ENCODE peak calls at places on chromosome 5, in seven cellular contexts. V is H9, Y is astrocyte, K is SK-N-SH, U is hepatocyte, H is IMR-90, L is fibroblast of lung. E is an unnamed sample.

GRCh38 chr5:69444127-69444754 is 29.3 kb downstream of the MARVELD2 start:
- DNase-seq in K (no peak), L (no peak), V (no peak), H (no peak), U (peak), Y (peak), E (no peak)

GRCh38 chr5:2916076-2916682 is 164.7 kb upstream of the IRX2 start:
- DNase-seq in H (no peak), Y (no peak), V (no peak), K (no peak), L (no peak), U (no peak), E (no peak)

GRCh38 chr5:78776637-78777036 is 128.1 kb upstream of the LHFPL2 start:
- DNase-seq in V (no peak), U (no peak), K (no peak), H (no peak), L (no peak), Y (peak), E (peak)

GRCh38 chr5:143239877-143240518 is 163.5 kb downstream of the NR3C1 start:
- DNase-seq in U (no peak), V (no peak), H (peak), Y (no peak), K (no peak), L (peak), E (no peak)

GRCh38 chr5:42870882-42871418 is 59.3 kb upstream of the SELENOP start:
- DNase-seq in L (no peak), Y (no peak), U (peak), K (no peak), V (no peak), H (no peak), E (peak)

GRCh38 chr5:58842851-58843250 is 260.0 kb downstream of the RAB3C start:
- DNase-seq in Y (no peak), L (peak), V (no peak), K (no peak), U (no peak), H (peak), E (peak)

GRCh38 chr5:9869616-9870288 is 239.6 kb upstream of the TAS2R1 start:
- DNase-seq in L (peak), V (no peak), K (no peak), Y (peak), U (no peak), H (peak), E (peak)

GRCh38 chr5:172311605-172312004 is 28.0 kb upstream of the UBTD2 start:
- DNase-seq in U (no peak), V (no peak), Y (no peak), L (no peak), K (no peak), H (no peak), E (no peak)

GRCh38 chr5:42564689-42565356 is 141.6 kb downstream of the GHR start:
- DNase-seq in H (no peak), U (no peak), V (no peak), L (no peak), K (no peak), Y (no peak), E (peak)

GRCh38 chr5:111774525-111774924 is 17.5 kb upstream of the NREP start:
- DNase-seq in L (peak), H (peak), Y (peak), V (peak), U (peak), K (no peak), E (peak)

GRCh38 chr5:26647781-26648180 is 390.6 kb downstream of the CDH9 start:
- DNase-seq in U (no peak), H (no peak), V (no peak), K (no peak), L (no peak), Y (no peak), E (no peak)

GRCh38 chr5:9196403-9197224 is 349.3 kb downstream of the SEMA5A start:
- DNase-seq in K (no peak), Y (peak), V (no peak), L (peak), U (no peak), H (peak), E (peak)

GRCh38 chr5:95022967-95023695 is 261.8 kb downstream of the MCTP1 start:
- DNase-seq in U (no peak), K (no peak), L (no peak), H (no peak), V (no peak), Y (no peak), E (peak)

GRCh38 chr5:40485021-40485998 is 194.4 kb upstream of the PTGER4 start:
- DNase-seq in H (no peak), Y (no peak), U (peak), K (no peak), V (no peak), L (peak), E (no peak)

GRCh38 chr5:149062371-149063016 is 368 bp downstream of the SH3TC2 start:
- DNase-seq in Y (peak), V (no peak), K (no peak), L (peak), U (peak), H (peak), E (peak)

GRCh38 chr5:172178301-172179031 is 9.6 kb downstream of the STK10 start:
- DNase-seq in U (no peak), V (no peak), K (no peak), H (no peak), Y (no peak), L (no peak), E (no peak)

GRCh38 chr5:39164016-39164415 is 55.3 kb downstream of the FYB1 start:
- DNase-seq in V (no peak), U (no peak), H (no peak), K (no peak), Y (no peak), L (no peak), E (no peak)

GRCh38 chr5:132180134-132180745 is 47.4 kb downstream of the P4HA2 start:
- DNase-seq in U (peak), Y (peak), V (no peak), K (peak), H (peak), L (peak), E (peak)

GRCh38 chr5:116439891-116440290 is 134.7 kb downstream of the SEMA6A start:
- DNase-seq in U (no peak), H (no peak), V (no peak), K (no peak), L (no peak), Y (no peak), E (no peak)

GRCh38 chr5:9715891-9716335 is 85.8 kb upstream of the TAS2R1 start:
- DNase-seq in K (no peak), U (no peak), L (peak), H (peak), Y (peak), V (no peak), E (peak)

GRCh38 chr5:92467695-92468094 is 1084.6 kb upstream of the ARRDC3 start:
- DNase-seq in L (no peak), Y (no peak), K (no peak), U (no peak), V (no peak), H (no peak), E (no peak)

GRCh38 chr5:75465480-75465879 is 45.9 kb downstream of the CERT1 start:
- DNase-seq in Y (peak), U (no peak), V (no peak), K (no peak), H (peak), L (peak), E (no peak)

DNA sequence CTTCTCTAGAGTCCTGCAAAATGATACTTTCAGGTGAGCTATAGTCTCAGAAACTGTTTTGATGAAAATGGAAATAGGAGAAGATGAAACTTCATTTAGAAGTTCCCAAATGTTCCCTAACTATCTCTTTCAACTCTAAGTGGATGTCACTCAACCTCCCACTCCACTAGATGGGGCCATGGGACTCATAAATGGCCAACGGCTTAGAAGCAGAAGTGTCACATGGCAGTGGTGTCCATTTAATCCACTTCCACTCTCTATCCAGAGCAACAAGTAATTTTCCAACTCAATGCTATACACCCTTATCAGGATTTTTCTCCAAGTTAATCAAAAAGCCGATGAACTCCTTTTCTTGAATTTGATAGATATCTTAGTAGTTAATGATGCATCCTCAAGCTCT is 295.7 kb downstream of the EDIL3 start:
- DNase-seq in U (peak), L (peak), K (peak), H (peak), Y (peak), V (no peak), E (peak)
- TF ChIP-seq CTCF in U (peak), L (peak), K (peak), H (peak), Y (peak), V (peak), E (peak)

DNA sequence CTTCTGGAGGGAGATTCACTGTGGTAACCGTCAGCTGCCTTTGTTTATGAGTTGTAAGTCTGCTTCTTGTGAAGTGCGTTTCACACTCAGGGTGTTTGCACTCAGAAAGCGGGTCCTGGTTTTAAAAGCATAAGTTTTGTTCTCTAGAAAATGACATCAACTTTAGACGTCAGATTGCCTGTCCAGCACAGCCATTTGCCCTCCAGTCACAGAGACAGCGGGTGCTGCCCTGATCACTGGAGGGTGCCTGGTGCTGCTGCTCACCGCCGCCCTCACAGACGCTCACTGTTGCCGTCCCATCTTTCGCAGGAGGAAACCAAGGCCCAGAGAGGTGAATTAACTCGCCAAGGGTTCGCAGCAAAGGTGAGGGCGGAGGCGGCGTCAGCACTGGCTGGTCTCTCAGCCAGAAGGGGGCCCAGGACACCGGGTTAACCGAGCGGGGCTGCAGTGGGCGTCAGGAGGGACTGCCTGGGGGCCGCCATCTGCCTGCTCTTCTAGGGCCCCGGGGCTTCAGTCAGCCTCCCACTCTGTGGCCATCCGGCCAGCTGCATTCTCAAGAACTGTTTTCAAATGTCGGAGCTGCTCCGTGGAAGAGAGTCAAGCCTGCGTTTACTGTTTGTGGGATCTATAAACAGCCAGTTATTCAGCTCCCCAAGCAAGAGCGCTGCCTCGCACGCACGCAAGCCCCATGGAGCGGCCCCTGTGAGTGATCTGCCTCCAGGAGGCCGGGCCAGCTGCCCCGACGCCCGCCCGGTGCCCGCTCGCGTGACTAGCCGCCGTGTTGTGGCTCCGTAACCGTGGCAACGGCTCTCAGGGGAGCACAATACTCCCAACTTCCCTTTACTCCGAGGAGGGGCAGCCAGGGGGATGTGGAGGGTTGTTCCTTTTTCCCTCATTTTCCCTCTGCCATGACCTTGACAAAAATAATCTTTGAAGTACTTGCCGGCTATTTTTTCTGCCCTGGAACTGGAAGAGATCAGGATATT is 43.4 kb upstream of the EXOC3 start:
- DNase-seq in L (peak), V (peak), Y (peak), H (peak), U (peak), K (peak), E (no peak)
- H3K4me2 ChIP-seq in L (peak), V (peak), Y (peak), H (peak), U (peak), K (no peak), E (no peak)

GRCh38 chr5:32613050-32613672 is 27.8 kb downstream of the SUB1 start:
- DNase-seq in K (peak), V (peak), L (peak), U (peak), H (peak), Y (peak), E (peak)
- TF ChIP-seq CTCF in K (peak), V (peak), L (peak), U (peak), H (peak), Y (peak), E (peak)

GRCh38 chr5:135395451-135395850 is 3.6 kb downstream of the MACROH2A1 start:
- DNase-seq in K (no peak), L (no peak), U (no peak), V (no peak), Y (no peak), H (no peak), E (no peak)
- H3K4me2 ChIP-seq in K (no peak), L (no peak), U (peak), V (no peak), Y (no peak), H (no peak), E (no peak)

E was measured in PC-3.